ENCODE peak calls at places on chromosomes 11 and 22, in nine cellular contexts. G, R, L, F, D, E, M, X and U are unnamed samples.

GRCh38 chr22:45271667-45272188 is 13.0 kb upstream of the UPK3A start:
- DNase-seq in D (no peak), M (no peak), X (no peak), E (no peak), G (no peak), F (peak; percentile 66), L (no peak), R (no peak), U (no peak)

GRCh38 chr11:15935370-15935769 is 421.0 kb downstream of the SOX6 start:
- DNase-seq in X (no peak), F (no peak), R (no peak), L (no peak), M (no peak), G (no peak), D (no peak), E (no peak), U (no peak)

GRCh38 chr11:64713781-64714363 is 9.1 kb downstream of the NRXN2 start:
- DNase-seq in L (no peak), G (no peak), X (no peak), M (no peak), F (no peak), R (no peak), E (no peak), D (no peak), U (no peak)

GRCh38 chr11:2482745-2483144 is 37.9 kb downstream of the KCNQ1 start:
- DNase-seq in D (no peak), R (no peak), L (no peak), F (no peak), E (no peak), G (no peak), X (peak; percentile 41), M (no peak), U (no peak)

GRCh38 chr22:37267128-37267587 is 15.2 kb upstream of the CYTH4 start:
- DNase-seq in X (no peak), E (peak; percentile 54), G (peak; percentile 67), M (peak; percentile 55), D (peak; percentile 67), R (no peak), F (peak; percentile 41), L (peak; percentile 42), U (peak; percentile 34)

GRCh38 chr11:131712897-131713296 is 342.5 kb downstream of the NTM start:
- DNase-seq in D (no peak), G (no peak), M (no peak), E (no peak), F (no peak), L (no peak), R (no peak), X (no peak), U (no peak)

GRCh38 chr11:118076754-118077281 is at the start of gene TMPRSS4:
- DNase-seq in L (no peak), E (no peak), R (no peak), X (no peak), D (no peak), M (no peak), F (no peak), G (peak; percentile 15), U (no peak)

GRCh38 chr22:39959640-39960447 is at the start of gene TMA7B:
- DNase-seq in L (peak; percentile 28), M (no peak), D (peak; percentile 19), F (peak; percentile 77), G (no peak), R (peak; percentile 49), E (peak; percentile 68), X (no peak), U (no peak)

GRCh38 chr11:123438191-123438627 is 8.1 kb downstream of the GRAMD1B start:
- DNase-seq in F (peak; percentile 73), R (no peak), M (no peak), X (no peak), G (no peak), D (no peak), L (no peak), E (no peak), U (no peak)

GRCh38 chr11:41714101-41714500 is 254.6 kb upstream of the LRRC4C start:
- DNase-seq in M (no peak), X (no peak), R (no peak), D (no peak), G (no peak), E (no peak), F (peak; percentile 2), L (no peak), U (no peak)